ENCODE peak calls at places on chromosomes 12 and 14, in four cellular contexts. D, C, Y and H are unnamed samples.

GRCh38 chr14:92093320-92093719 is 13.1 kb downstream of the ATXN3 start:
- DNase-seq in D (no peak), C (no peak), Y (no peak), H (no peak)

GRCh38 chr12:54641554-54641953 is 6.6 kb downstream of the DCD start:
- DNase-seq in D (no peak), Y (no peak), C (no peak), H (no peak)

GRCh38 chr12:96208346-96208745 is 14.2 kb downstream of the ELK3 start:
- DNase-seq in D (no peak), C (peak), Y (no peak), H (no peak)

GRCh38 chr14:53355581-53356112 is 202.5 kb upstream of the DDHD1 start:
- DNase-seq in Y (no peak), C (peak), D (peak), H (no peak)

GRCh38 chr12:16581416-16581815 is 24.5 kb downstream of the LMO3 start:
- DNase-seq in D (no peak), Y (no peak), C (no peak), H (no peak)

GRCh38 chr12:75245108-75245507 is 35.5 kb upstream of the KCNC2 start:
- DNase-seq in Y (no peak), D (no peak), C (no peak), H (no peak)

GRCh38 chr12:114406326-114407033 is 536 bp upstream of the TBX5 start:
- DNase-seq in Y (no peak), D (no peak), C (peak), H (no peak)

GRCh38 chr12:74415633-74416032 is 122.0 kb upstream of the ATXN7L3B start:
- DNase-seq in Y (no peak), D (no peak), C (peak), H (no peak)

GRCh38 chr12:66885115-66885875 is 206.4 kb upstream of the GRIP1 start:
- DNase-seq in C (no peak), Y (no peak), D (no peak), H (no peak)

GRCh38 chr12:54294152-54294913 is 6.5 kb downstream of the NFE2 start:
- DNase-seq in Y (peak), C (peak), D (peak), H (no peak)

GRCh38 chr12:40103043-40103442 is 2.8 kb downstream of the SLC2A13 start:
- DNase-seq in C (no peak), Y (no peak), D (no peak), H (no peak)

GRCh38 chr14:81509838-81510452 is 23.7 kb downstream of the SEL1L start:
- DNase-seq in D (no peak), C (no peak), Y (no peak), H (no peak)

GRCh38 chr14:73759183-73759713 is 45.1 kb upstream of the PNMA1 start:
- DNase-seq in D (no peak), Y (peak), C (peak), H (no peak)

GRCh38 chr12:108335349-108336119 is 3.6 kb downstream of the CMKLR1 start:
- DNase-seq in Y (no peak), C (no peak), D (no peak), H (no peak)

GRCh38 chr14:64709126-64709525 is 4.9 kb downstream of the PLEKHG3 start:
- DNase-seq in C (no peak), D (no peak), Y (no peak), H (no peak)

GRCh38 chr12:100404769-100405407 is 48.0 kb downstream of the SLC17A8 start:
- DNase-seq in Y (peak), C (peak), D (peak), H (no peak)

GRCh38 chr12:104686196-104686595 is 229.4 kb downstream of the CHST11 start:
- DNase-seq in C (no peak), D (no peak), Y (no peak), H (no peak)

GRCh38 chr12:25052191-25053020 is 103.5 kb upstream of the BCAT1 start:
- DNase-seq in D (no peak), C (no peak), Y (peak), H (no peak)

GRCh38 chr14:90290612-90291011 is 34.3 kb downstream of the PSMC1 start:
- DNase-seq in C (no peak), Y (no peak), D (no peak), H (no peak)

GRCh38 chr14:99183716-99184115 is 88.3 kb downstream of the BCL11B start:
- DNase-seq in D (no peak), Y (no peak), C (no peak), H (no peak)

GRCh38 chr12:23484238-23484637 is 465.2 kb downstream of the SOX5 start:
- DNase-seq in C (no peak), Y (no peak), D (no peak), H (no peak)

GRCh38 chr12:104064842-104065441 is 611 bp downstream of the HCFC2 start:
- DNase-seq in Y (no peak), C (peak), D (no peak), H (no peak)

GRCh38 chr12:79451988-79452387 is 238.8 kb downstream of the PAWR start:
- DNase-seq in D (no peak), C (peak), Y (no peak), H (peak)

GRCh38 chr12:67141405-67142018 is 127.6 kb upstream of the CAND1 start:
- DNase-seq in Y (no peak), D (no peak), C (no peak), H (no peak)

GRCh38 chr12:116818948-116819832 is 62.1 kb downstream of the HRK start:
- DNase-seq in D (peak), C (peak), Y (peak), H (peak)

GRCh38 chr12:131619106-131619642 is 91.7 kb upstream of the SFSWAP start:
- DNase-seq in Y (no peak), D (no peak), C (no peak), H (no peak)

GRCh38 chr12:99453831-99454538 is 193.6 kb upstream of the GARIN6 start:
- DNase-seq in C (peak), D (no peak), Y (no peak), H (no peak)

GRCh38 chr12:94042321-94042720 is 106.1 kb upstream of the PLXNC1 start:
- DNase-seq in D (no peak), C (no peak), Y (no peak), H (no peak)

GRCh38 chr12:87469295-87469694 is 559.9 kb downstream of the C12orf50 start:
- DNase-seq in C (no peak), D (no peak), Y (no peak), H (no peak)

GRCh38 chr12:20415013-20415412 is 46.7 kb downstream of the PDE3A start:
- DNase-seq in D (no peak), C (peak), Y (no peak), H (no peak)

GRCh38 chr12:57549203-57549908 is 488 bp upstream of the KIF5A start:
- DNase-seq in C (no peak), Y (no peak), D (no peak), H (no peak)

GRCh38 chr12:52634266-52635056 is 16.1 kb upstream of the KRT73 start:
- DNase-seq in C (no peak), D (no peak), Y (no peak), H (no peak)

GRCh38 chr14:67522270-67522669 is 10.8 kb upstream of the PLEKHH1 start:
- DNase-seq in Y (no peak), C (no peak), D (no peak), H (no peak)

GRCh38 chr12:67477682-67478265 is 170.8 kb upstream of the DYRK2 start:
- DNase-seq in D (no peak), Y (no peak), C (no peak), H (no peak)

GRCh38 chr14:63770187-63770807 is 42.4 kb upstream of the SGPP1 start:
- DNase-seq in Y (peak), C (peak), D (no peak), H (no peak)